ENCODE peak calls at places on chromosome 5, in nine cellular contexts. One of them, this sample, is unnamed.

GRCh38 chr5:136000937-136001336 is 27.9 kb upstream of the TGFBI start:
- ATAC-seq in activated CD8-positive, alpha-beta memory T cell treated with anti-CD3 and anti-CD28 coated beads, Interleukin-2, amount 10 ng/mL, durations not matched to agents 7 days and 5 days: no peak
- ATAC-seq in activated T-cell treated with anti-CD3 and anti-CD28 coated beads, Interleukin-2, amount 50 U/mL, for 4 hours: no peak
- ATAC-seq in thoracic aorta: no peak
- ATAC-seq in activated CD8-positive, alpha-beta T cell treated with anti-CD3 and anti-CD28 coated beads for 36 hours: no peak
- ATAC-seq in naive thymus-derived CD4-positive, alpha-beta T cell: peak; percentile 15
- ATAC-seq in natural killer cell: no peak
- ATAC-seq in activated naive CD8-positive, alpha-beta T cell treated with anti-CD3 and anti-CD28 coated beads, Interleukin-2, amount 50 U/mL, for 24 hours: no peak
- ATAC-seq in sciatic nerve: peak; percentile 16
- ATAC-seq in this sample: no peak

GRCh38 chr5:41852293-41852692 is 17.9 kb downstream of the OXCT1 start:
- ATAC-seq in activated CD8-positive, alpha-beta memory T cell treated with anti-CD3 and anti-CD28 coated beads, Interleukin-2, amount 10 ng/mL, durations not matched to agents 7 days and 5 days: no peak
- ATAC-seq in activated T-cell treated with anti-CD3 and anti-CD28 coated beads, Interleukin-2, amount 50 U/mL, for 4 hours: peak; percentile 25
- ATAC-seq in thoracic aorta: no peak
- ATAC-seq in activated CD8-positive, alpha-beta T cell treated with anti-CD3 and anti-CD28 coated beads for 36 hours: no peak
- ATAC-seq in naive thymus-derived CD4-positive, alpha-beta T cell: no peak
- ATAC-seq in natural killer cell: no peak
- ATAC-seq in activated naive CD8-positive, alpha-beta T cell treated with anti-CD3 and anti-CD28 coated beads, Interleukin-2, amount 50 U/mL, for 24 hours: no peak
- ATAC-seq in sciatic nerve: no peak
- ATAC-seq in this sample: no peak

GRCh38 chr5:82018462-82018861 is 46.6 kb downstream of the ATG10 start:
- ATAC-seq in activated CD8-positive, alpha-beta memory T cell treated with anti-CD3 and anti-CD28 coated beads, Interleukin-2, amount 10 ng/mL, durations not matched to agents 7 days and 5 days: no peak
- ATAC-seq in activated T-cell treated with anti-CD3 and anti-CD28 coated beads, Interleukin-2, amount 50 U/mL, for 4 hours: no peak
- ATAC-seq in thoracic aorta: no peak
- ATAC-seq in activated CD8-positive, alpha-beta T cell treated with anti-CD3 and anti-CD28 coated beads for 36 hours: no peak
- ATAC-seq in naive thymus-derived CD4-positive, alpha-beta T cell: peak; percentile 29
- ATAC-seq in natural killer cell: no peak
- ATAC-seq in activated naive CD8-positive, alpha-beta T cell treated with anti-CD3 and anti-CD28 coated beads, Interleukin-2, amount 50 U/mL, for 24 hours: no peak
- ATAC-seq in sciatic nerve: peak; percentile 41
- ATAC-seq in this sample: no peak

GRCh38 chr5:142857405-142857804 is 87.2 kb downstream of the ARHGAP26 start:
- ATAC-seq in activated CD8-positive, alpha-beta memory T cell treated with anti-CD3 and anti-CD28 coated beads, Interleukin-2, amount 10 ng/mL, durations not matched to agents 7 days and 5 days: no peak
- ATAC-seq in activated T-cell treated with anti-CD3 and anti-CD28 coated beads, Interleukin-2, amount 50 U/mL, for 4 hours: no peak
- ATAC-seq in thoracic aorta: no peak
- ATAC-seq in activated CD8-positive, alpha-beta T cell treated with anti-CD3 and anti-CD28 coated beads for 36 hours: no peak
- ATAC-seq in naive thymus-derived CD4-positive, alpha-beta T cell: no peak
- ATAC-seq in natural killer cell: no peak
- ATAC-seq in activated naive CD8-positive, alpha-beta T cell treated with anti-CD3 and anti-CD28 coated beads, Interleukin-2, amount 50 U/mL, for 24 hours: no peak
- ATAC-seq in sciatic nerve: no peak
- ATAC-seq in this sample: no peak

GRCh38 chr5:84961193-84961592 is 576.5 kb upstream of the EDIL3 start:
- ATAC-seq in activated CD8-positive, alpha-beta memory T cell treated with anti-CD3 and anti-CD28 coated beads, Interleukin-2, amount 10 ng/mL, durations not matched to agents 7 days and 5 days: no peak
- ATAC-seq in activated T-cell treated with anti-CD3 and anti-CD28 coated beads, Interleukin-2, amount 50 U/mL, for 4 hours: no peak
- ATAC-seq in thoracic aorta: no peak
- ATAC-seq in activated CD8-positive, alpha-beta T cell treated with anti-CD3 and anti-CD28 coated beads for 36 hours: no peak
- ATAC-seq in naive thymus-derived CD4-positive, alpha-beta T cell: no peak
- ATAC-seq in natural killer cell: no peak
- ATAC-seq in activated naive CD8-positive, alpha-beta T cell treated with anti-CD3 and anti-CD28 coated beads, Interleukin-2, amount 50 U/mL, for 24 hours: no peak
- ATAC-seq in sciatic nerve: no peak
- ATAC-seq in this sample: no peak

GRCh38 chr5:57072218-57072892 is 101.5 kb upstream of the GPBP1 start:
- ATAC-seq in activated CD8-positive, alpha-beta memory T cell treated with anti-CD3 and anti-CD28 coated beads, Interleukin-2, amount 10 ng/mL, durations not matched to agents 7 days and 5 days: no peak
- ATAC-seq in activated T-cell treated with anti-CD3 and anti-CD28 coated beads, Interleukin-2, amount 50 U/mL, for 4 hours: no peak
- ATAC-seq in thoracic aorta: no peak
- ATAC-seq in activated CD8-positive, alpha-beta T cell treated with anti-CD3 and anti-CD28 coated beads for 36 hours: no peak
- ATAC-seq in naive thymus-derived CD4-positive, alpha-beta T cell: no peak
- ATAC-seq in natural killer cell: no peak
- ATAC-seq in activated naive CD8-positive, alpha-beta T cell treated with anti-CD3 and anti-CD28 coated beads, Interleukin-2, amount 50 U/mL, for 24 hours: no peak
- ATAC-seq in sciatic nerve: no peak
- ATAC-seq in this sample: no peak

GRCh38 chr5:176542596-176543427 is 5.6 kb upstream of the RNF44 start:
- ATAC-seq in activated CD8-positive, alpha-beta memory T cell treated with anti-CD3 and anti-CD28 coated beads, Interleukin-2, amount 10 ng/mL, durations not matched to agents 7 days and 5 days: peak; percentile 49
- ATAC-seq in activated T-cell treated with anti-CD3 and anti-CD28 coated beads, Interleukin-2, amount 50 U/mL, for 4 hours: peak; percentile 46
- ATAC-seq in thoracic aorta: no peak
- ATAC-seq in activated CD8-positive, alpha-beta T cell treated with anti-CD3 and anti-CD28 coated beads for 36 hours: peak; percentile 23
- ATAC-seq in naive thymus-derived CD4-positive, alpha-beta T cell: peak; percentile 44
- ATAC-seq in natural killer cell: peak; percentile 34
- ATAC-seq in activated naive CD8-positive, alpha-beta T cell treated with anti-CD3 and anti-CD28 coated beads, Interleukin-2, amount 50 U/mL, for 24 hours: peak; percentile 30
- ATAC-seq in sciatic nerve: no peak
- ATAC-seq in this sample: peak; percentile 42

GRCh38 chr5:177537389-177538361 is 16.7 kb downstream of the FAM193B start:
- ATAC-seq in activated CD8-positive, alpha-beta memory T cell treated with anti-CD3 and anti-CD28 coated beads, Interleukin-2, amount 10 ng/mL, durations not matched to agents 7 days and 5 days: no peak
- ATAC-seq in activated T-cell treated with anti-CD3 and anti-CD28 coated beads, Interleukin-2, amount 50 U/mL, for 4 hours: no peak
- ATAC-seq in thoracic aorta: peak; percentile 74
- ATAC-seq in activated CD8-positive, alpha-beta T cell treated with anti-CD3 and anti-CD28 coated beads for 36 hours: no peak
- ATAC-seq in naive thymus-derived CD4-positive, alpha-beta T cell: no peak
- ATAC-seq in natural killer cell: no peak
- ATAC-seq in activated naive CD8-positive, alpha-beta T cell treated with anti-CD3 and anti-CD28 coated beads, Interleukin-2, amount 50 U/mL, for 24 hours: no peak
- ATAC-seq in sciatic nerve: peak; percentile 66
- ATAC-seq in this sample: no peak

GRCh38 chr5:14893351-14893750 is 21.8 kb upstream of the ANKH start:
- ATAC-seq in activated CD8-positive, alpha-beta memory T cell treated with anti-CD3 and anti-CD28 coated beads, Interleukin-2, amount 10 ng/mL, durations not matched to agents 7 days and 5 days: no peak
- ATAC-seq in activated T-cell treated with anti-CD3 and anti-CD28 coated beads, Interleukin-2, amount 50 U/mL, for 4 hours: no peak
- ATAC-seq in thoracic aorta: no peak
- ATAC-seq in activated CD8-positive, alpha-beta T cell treated with anti-CD3 and anti-CD28 coated beads for 36 hours: no peak
- ATAC-seq in naive thymus-derived CD4-positive, alpha-beta T cell: no peak
- ATAC-seq in natural killer cell: no peak
- ATAC-seq in activated naive CD8-positive, alpha-beta T cell treated with anti-CD3 and anti-CD28 coated beads, Interleukin-2, amount 50 U/mL, for 24 hours: no peak
- ATAC-seq in sciatic nerve: no peak
- ATAC-seq in this sample: no peak

GRCh38 chr5:83430130-83431010 is 41.2 kb upstream of the VCAN start:
- ATAC-seq in activated CD8-positive, alpha-beta memory T cell treated with anti-CD3 and anti-CD28 coated beads, Interleukin-2, amount 10 ng/mL, durations not matched to agents 7 days and 5 days: peak; percentile 67
- ATAC-seq in activated T-cell treated with anti-CD3 and anti-CD28 coated beads, Interleukin-2, amount 50 U/mL, for 4 hours: peak; percentile 75
- ATAC-seq in thoracic aorta: no peak
- ATAC-seq in activated CD8-positive, alpha-beta T cell treated with anti-CD3 and anti-CD28 coated beads for 36 hours: peak; percentile 79
- ATAC-seq in naive thymus-derived CD4-positive, alpha-beta T cell: peak; percentile 79
- ATAC-seq in natural killer cell: no peak
- ATAC-seq in activated naive CD8-positive, alpha-beta T cell treated with anti-CD3 and anti-CD28 coated beads, Interleukin-2, amount 50 U/mL, for 24 hours: peak; percentile 69
- ATAC-seq in sciatic nerve: peak; percentile 80
- ATAC-seq in this sample: peak; percentile 76

GRCh38 chr5:149966901-149967419 is 6.4 kb downstream of the SLC26A2 start:
- ATAC-seq in activated CD8-positive, alpha-beta memory T cell treated with anti-CD3 and anti-CD28 coated beads, Interleukin-2, amount 10 ng/mL, durations not matched to agents 7 days and 5 days: no peak
- ATAC-seq in activated T-cell treated with anti-CD3 and anti-CD28 coated beads, Interleukin-2, amount 50 U/mL, for 4 hours: no peak
- ATAC-seq in thoracic aorta: no peak
- ATAC-seq in activated CD8-positive, alpha-beta T cell treated with anti-CD3 and anti-CD28 coated beads for 36 hours: no peak
- ATAC-seq in naive thymus-derived CD4-positive, alpha-beta T cell: no peak
- ATAC-seq in natural killer cell: no peak
- ATAC-seq in activated naive CD8-positive, alpha-beta T cell treated with anti-CD3 and anti-CD28 coated beads, Interleukin-2, amount 50 U/mL, for 24 hours: no peak
- ATAC-seq in sciatic nerve: no peak
- ATAC-seq in this sample: no peak